ENCODE peak calls at places on chromosomes 7 and 10, in six cellular contexts. Y is type B pancreatic cell, I is AG09309, J is neural crest cell, C is glutamatergic neuron, N is foreskin fibroblast. S is an unnamed sample.

GRCh38 chr7:153320728-153321127 is 561.2 kb downstream of the ACTR3B start:
- DNase-seq in Y (no peak), C (no peak), I (no peak), J (no peak), N (no peak), S (no peak)

GRCh38 chr10:104648421-104648820 is 7.3 kb downstream of the SORCS3 start:
- DNase-seq in C (no peak), Y (no peak), N (peak; percentile 35), I (no peak), J (no peak), S (no peak)

GRCh38 chr7:64867863-64868440 is 35.1 kb upstream of the ZNF273 start:
- DNase-seq in J (no peak), N (no peak), Y (no peak), I (no peak), C (no peak), S (no peak)

GRCh38 chr7:35545831-35546230 is 149.1 kb downstream of the HERPUD2 start:
- DNase-seq in J (no peak), Y (no peak), C (no peak), I (no peak), N (no peak), S (no peak)

GRCh38 chr10:111871458-111871857 is 312.1 kb downstream of the GPAM start:
- DNase-seq in N (no peak), J (no peak), I (no peak), C (no peak), Y (no peak), S (no peak)

GRCh38 chr7:112205348-112206237 is 606 bp downstream of the DOCK4 start:
- DNase-seq in I (no peak), C (peak; percentile 74), N (peak; percentile 83), J (peak; percentile 55), Y (peak; percentile 75), S (no peak)

GRCh38 chr7:35761882-35762720 is 38.8 kb upstream of the SEPTIN7 start:
- DNase-seq in Y (no peak), I (no peak), J (no peak), N (peak; percentile 65), C (no peak), S (peak; percentile 49)

GRCh38 chr10:85641479-85641967 is 725.1 kb downstream of the GRID1 start:
- DNase-seq in C (no peak), I (no peak), Y (no peak), N (peak; percentile 2), J (no peak), S (no peak)

GRCh38 chr10:76072384-76072783 is 641.0 kb downstream of the LRMDA start:
- DNase-seq in N (no peak), I (no peak), C (no peak), J (no peak), Y (no peak), S (no peak)

GRCh38 chr7:5077740-5078139 is 32.1 kb downstream of the RBAK start:
- DNase-seq in N (no peak), C (no peak), J (no peak), I (no peak), Y (no peak), S (no peak)

GRCh38 chr7:2660359-2661095 is 27.5 kb upstream of the AMZ1 start:
- DNase-seq in J (no peak), C (no peak), Y (no peak), I (no peak), N (peak; percentile 66), S (no peak)

GRCh38 chr7:35987016-35987415 is 166.0 kb upstream of the EEPD1 start:
- DNase-seq in C (no peak), I (no peak), Y (no peak), J (no peak), N (no peak), S (no peak)

GRCh38 chr10:92914478-92915066 is 66.3 kb downstream of the EXOC6 start:
- DNase-seq in J (peak; percentile 54), N (peak; percentile 75), C (peak; percentile 66), Y (no peak), I (no peak), S (no peak)

GRCh38 chr10:132018446-132018845 is 36.7 kb upstream of the BNIP3 start:
- DNase-seq in C (no peak), J (no peak), I (no peak), Y (no peak), N (no peak), S (no peak)

GRCh38 chr7:104958278-104958903 is 55.6 kb upstream of the KMT2E start:
- DNase-seq in N (no peak), J (no peak), I (no peak), C (no peak), Y (no peak), S (no peak)

GRCh38 chr7:83646027-83646426 is 2.9 kb downstream of the SEMA3E start:
- DNase-seq in J (no peak), I (no peak), C (no peak), N (no peak), Y (no peak), S (no peak)

GRCh38 chr7:51685794-51686193 is 369.2 kb upstream of the COBL start:
- DNase-seq in N (no peak), J (no peak), Y (no peak), I (no peak), C (no peak), S (no peak)

GRCh38 chr10:127033116-127033515 is 127.9 kb downstream of the DOCK1 start:
- DNase-seq in C (no peak), N (no peak), I (no peak), Y (no peak), J (no peak), S (no peak)

GRCh38 chr10:104155591-104155990 is 33.6 kb downstream of the SFR1 start:
- DNase-seq in I (no peak), J (no peak), N (no peak), C (no peak), Y (no peak), S (no peak)

GRCh38 chr10:19479854-19480253 is 336.4 kb upstream of the PLXDC2 start:
- DNase-seq in C (no peak), J (no peak), Y (no peak), I (no peak), N (no peak), S (no peak)

GRCh38 chr10:110959379-110960332 is 40.3 kb downstream of the SHOC2 start:
- DNase-seq in N (no peak), J (no peak), I (no peak), C (no peak), Y (no peak), S (no peak)

GRCh38 chr10:132478341-132479023 is 59.1 kb upstream of the INPP5A start:
- DNase-seq in I (no peak), N (no peak), J (no peak), Y (no peak), C (no peak), S (no peak)

GRCh38 chr10:60733189-60733815 is 45.0 kb upstream of the CDK1 start:
- DNase-seq in Y (peak; percentile 78), J (peak; percentile 30), I (no peak), C (peak; percentile 39), N (peak; percentile 46), S (no peak)

GRCh38 chr10:58384999-58385783 is at the start of gene TFAM:
- DNase-seq in N (peak; percentile 95), Y (peak; percentile 97), J (peak; percentile 95), I (peak; percentile 65), C (peak; percentile 99), S (peak; percentile 78)
- TF ChIP-seq CTCF in N (peak; percentile 54), Y (peak; percentile 64), J (peak; percentile 61), I (peak; percentile 76), C (peak; percentile 66), S (peak; percentile 61)

GRCh38 chr7:45982912-45983719 is 62.0 kb upstream of the IGFBP3 start:
- DNase-seq in I (no peak), Y (no peak), C (no peak), J (no peak), N (no peak), S (no peak)

GRCh38 chr7:45983720-45984032 is 62.6 kb upstream of the IGFBP3 start:
- DNase-seq in I (no peak), Y (no peak), J (no peak), N (no peak), C (no peak), S (no peak)

GRCh38 chr7:45986355-45987298 is 65.6 kb upstream of the IGFBP3 start:
- DNase-seq in J (no peak), N (no peak), Y (peak; percentile 25), I (no peak), C (no peak), S (no peak)

GRCh38 chr7:45985902-45986301 is 64.8 kb upstream of the IGFBP3 start:
- DNase-seq in Y (no peak), N (peak; percentile 72), C (no peak), I (peak; percentile 49), J (no peak), S (peak; percentile 31)

GRCh38 chr7:45984386-45985295 is 63.6 kb upstream of the IGFBP3 start:
- DNase-seq in Y (no peak), C (no peak), I (no peak), N (no peak), J (no peak), S (no peak)
- TF ChIP-seq CTCF in Y (no peak), C (no peak), I (no peak), N (no peak), J (no peak), S (no peak)

GRCh38 chr7:79272066-79272669 is 181.3 kb downstream of the MAGI2 start:
- DNase-seq in Y (no peak), C (no peak), J (no peak), N (peak; percentile 71), I (no peak), S (peak; percentile 43)
- TF ChIP-seq CTCF in Y (peak; percentile 88), C (peak; percentile 79), J (peak; percentile 76), N (peak; percentile 46), I (peak; percentile 53), S (peak; percentile 34)

GRCh38 chr7:39622609-39623311 is 612 bp upstream of the RALA start:
- DNase-seq in C (no peak), Y (no peak), I (no peak), N (no peak), J (no peak), S (no peak)

GRCh38 chr7:39623312-39624201 is at the start of gene RALA:
- DNase-seq in J (peak; percentile 83), Y (peak; percentile 91), I (peak; percentile 72), N (peak; percentile 98), C (peak; percentile 97), S (peak; percentile 68)

GRCh38 chr7:39621784-39622411 is 1.5 kb upstream of the RALA start:
- DNase-seq in J (no peak), Y (no peak), N (peak; percentile 68), I (no peak), C (no peak), S (no peak)

GRCh38 chr7:39624935-39625694 is 1.7 kb downstream of the RALA start:
- DNase-seq in J (no peak), N (peak; percentile 79), C (no peak), Y (no peak), I (no peak), S (no peak)

DNA sequence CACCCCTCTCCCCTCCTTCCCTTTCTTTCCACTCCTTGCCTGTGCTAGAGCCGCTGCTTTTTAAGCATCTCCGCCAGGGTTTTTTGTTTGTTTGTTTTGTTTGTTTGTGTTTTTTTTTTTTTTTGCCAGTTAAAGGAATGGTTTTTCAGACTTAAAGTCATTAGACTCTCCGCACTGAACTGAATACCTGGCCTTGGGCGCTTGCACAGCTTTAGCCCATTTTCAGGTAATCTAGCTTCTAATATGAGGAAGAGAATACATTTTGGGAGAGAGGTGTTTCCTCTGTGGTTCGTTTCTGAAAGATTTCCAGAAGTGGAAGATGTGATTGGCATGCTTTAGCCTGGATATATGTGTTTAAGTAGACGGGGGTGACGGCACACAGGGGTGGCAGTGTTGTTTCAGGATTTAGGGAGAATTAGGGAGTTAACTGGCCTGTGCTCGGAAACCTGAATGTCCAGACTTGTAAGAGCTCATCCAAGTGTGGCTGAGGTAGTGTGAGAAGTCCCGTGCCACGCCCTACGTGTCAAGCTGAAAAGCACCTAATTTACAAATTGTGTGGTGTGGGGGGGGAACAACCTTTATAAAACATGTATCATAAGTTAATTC is 933 bp downstream of the RALA start:
- DNase-seq in Y (no peak), N (peak; percentile 55), C (no peak), I (no peak), J (no peak), S (no peak)
- TF ChIP-seq CTCF in Y (no peak), N (no peak), C (no peak), I (no peak), J (peak; percentile 15), S (no peak)